ENCODE peak calls at places on chromosomes 7 and 10, in ten cellular contexts. S is astrocyte; L is adrenal gland; J is heart right ventricle; E is A549; N is Peyer's patch; Y is mesenchymal stem cell; K is SJSA1; D is CD4-positive, alpha-beta T cell; W is fibroblast of lung. U is an unnamed sample.

GRCh38 chr7:28570113-28570969 is 158.0 kb downstream of the CREB5 start:
- DNase-seq in Y (no peak), D (no peak), J (no peak), E (no peak), K (no peak), L (no peak), W (no peak), S (no peak), N (peak; percentile 18), U (no peak)

GRCh38 chr10:31739759-31740158 is 188.9 kb downstream of the ARHGAP12 start:
- DNase-seq in Y (peak; percentile 68), S (peak; percentile 95), D (no peak), W (no peak), L (no peak), E (no peak), K (no peak), N (no peak), J (no peak), U (no peak)

GRCh38 chr10:93754761-93755160 is 3.0 kb upstream of the LGI1 start:
- DNase-seq in S (no peak), D (no peak), N (no peak), L (no peak), Y (no peak), J (no peak), E (no peak), K (no peak), W (no peak), U (no peak)

GRCh38 chr7:5315761-5316160 is 33.0 kb downstream of the SLC29A4 start:
- DNase-seq in J (no peak), N (no peak), K (no peak), D (no peak), W (no peak), E (no peak), S (no peak), L (no peak), Y (no peak), U (no peak)

GRCh38 chr7:66832531-66833351 is 88.3 kb upstream of the TMEM248 start:
- DNase-seq in L (no peak), D (no peak), S (no peak), Y (no peak), N (no peak), W (no peak), K (no peak), J (no peak), E (no peak), U (no peak)

GRCh38 chr10:132368881-132369635 is 27.9 kb upstream of the PWWP2B start:
- DNase-seq in N (no peak), Y (no peak), K (no peak), E (no peak), L (no peak), S (peak; percentile 38), W (no peak), J (no peak), D (no peak), U (no peak)

GRCh38 chr10:29104661-29105369 is 184.1 kb upstream of the LYZL1 start:
- DNase-seq in J (no peak), Y (no peak), W (no peak), D (no peak), S (no peak), L (no peak), E (peak; percentile 25), N (no peak), K (no peak), U (no peak)

GRCh38 chr7:128094686-128095085 is 63.4 kb upstream of the LRRC4 start:
- DNase-seq in D (no peak), Y (no peak), E (no peak), L (no peak), W (no peak), J (no peak), N (no peak), S (no peak), K (no peak), U (no peak)

GRCh38 chr10:24958701-24959392 is 6.4 kb upstream of the PRTFDC1 start:
- DNase-seq in D (no peak), N (no peak), Y (peak; percentile 76), E (no peak), W (peak; percentile 97), L (no peak), S (peak; percentile 90), K (no peak), J (no peak), U (no peak)

GRCh38 chr10:688621-689426 is 644 bp downstream of the DIP2C start:
- DNase-seq in L (peak; percentile 57), N (no peak), S (no peak), J (peak; percentile 53), K (no peak), Y (peak; percentile 67), E (peak; percentile 35), W (peak; percentile 59), D (no peak), U (no peak)

GRCh38 chr10:16521311-16522016 is at the start of gene C1QL3:
- DNase-seq in K (no peak), Y (peak; percentile 30), D (no peak), W (peak; percentile 42), J (no peak), L (peak; percentile 33), N (no peak), E (no peak), S (peak; percentile 10), U (no peak)

GRCh38 chr10:97356318-97356914 is 21.9 kb upstream of the FRAT2 start:
- DNase-seq in W (no peak), K (no peak), D (no peak), N (no peak), E (no peak), Y (no peak), J (no peak), S (no peak), L (no peak), U (no peak)

GRCh38 chr7:128266891-128267839 is 26.1 kb downstream of the LEP start:
- DNase-seq in D (no peak), Y (peak; percentile 57), S (peak; percentile 47), L (peak; percentile 48), J (peak; percentile 52), K (no peak), E (no peak), W (peak; percentile 61), N (no peak), U (no peak)

GRCh38 chr10:13949844-13950542 is 363.2 kb downstream of the PRPF18 start:
- DNase-seq in D (no peak), K (no peak), E (no peak), W (peak; percentile 69), Y (peak; percentile 68), N (no peak), L (no peak), S (peak; percentile 97), J (no peak), U (peak; percentile 33)

GRCh38 chr10:83458611-83459010 is 680.7 kb upstream of the GHITM start:
- DNase-seq in D (no peak), W (no peak), E (no peak), L (no peak), S (no peak), N (no peak), J (no peak), K (no peak), Y (no peak), U (no peak)
- H3K27ac ChIP-seq in D (no peak overlapping the region), W (no peak overlapping the region), E (no peak overlapping the region), L (no peak overlapping the region), S (no peak overlapping the region), N (no peak overlapping the region), J (no peak overlapping the region), K (no peak overlapping the region), Y (no peak overlapping the region), U (no peak overlapping the region)

GRCh38 chr10:130499541-130499940 is 363.4 kb downstream of the GLRX3 start:
- DNase-seq in W (no peak), J (no peak), E (no peak), S (no peak), D (no peak), Y (no peak), L (no peak), N (no peak), K (no peak), U (no peak)
- H3K9me3 ChIP-seq in W (no peaks in the 10 kb centered on the region), J (peaks cover 2% of the 10 kb centered on the region), E (no peaks in the 10 kb centered on the region), S (peaks cover 27% of the 10 kb centered on the region), D (no peaks in the 10 kb centered on the region), Y (peaks cover 30% of the 10 kb centered on the region), L (no peaks in the 10 kb centered on the region), N (no peaks in the 10 kb centered on the region), K (peaks cover 7% of the 10 kb centered on the region), U (peaks cover 69% of the 10 kb centered on the region)

GRCh38 chr7:158004123-158004490 is 583.5 kb downstream of the PTPRN2 start:
- DNase-seq in W (no peak), L (no peak), S (no peak), N (no peak), D (no peak), K (no peak), Y (no peak), E (no peak), J (no peak), U (no peak)

GRCh38 chr7:158001621-158002320 is 585.9 kb downstream of the PTPRN2 start:
- DNase-seq in S (no peak), L (no peak), D (no peak), N (no peak), W (no peak), K (no peak), J (no peak), Y (no peak), E (no peak), U (no peak)

GRCh38 chr7:158002486-158003080 is 585.0 kb downstream of the PTPRN2 start:
- DNase-seq in D (no peak), W (no peak), K (no peak), N (no peak), L (no peak), Y (no peak), S (no peak), E (no peak), J (no peak), U (no peak)

GRCh38 chr7:158005531-158005930 is 582.1 kb downstream of the PTPRN2 start:
- DNase-seq in K (no peak), Y (no peak), E (no peak), D (no peak), N (no peak), W (no peak), L (no peak), S (no peak), J (no peak), U (no peak)

GRCh38 chr7:158003441-158004122 is 584.0 kb downstream of the PTPRN2 start:
- DNase-seq in K (no peak), L (no peak), N (no peak), J (no peak), E (no peak), D (no peak), S (no peak), Y (no peak), W (no peak), U (no peak)
- H3K27ac ChIP-seq in K (no peak overlapping the region), L (no peak overlapping the region), N (no peak overlapping the region), J (peak overlapping the region; percentile 30), E (no peak overlapping the region), D (no peak overlapping the region), S (no peak overlapping the region), Y (no peak overlapping the region), W (no peak overlapping the region), U (no peak overlapping the region)

GRCh38 chr7:57774300-57774699 is 324.3 kb downstream of the ZNF716 start:
- DNase-seq in L (no peak), Y (no peak), N (no peak), S (no peak), E (no peak), J (no peak), D (no peak), K (no peak), W (no peak), U (no peak)

GRCh38 chr7:57772126-57772924 is 322.3 kb downstream of the ZNF716 start:
- DNase-seq in D (no peak), E (no peak), S (no peak), K (no peak), J (no peak), N (no peak), L (no peak), W (no peak), Y (no peak), U (no peak)

GRCh38 chr7:57769958-57770357 is 320.0 kb downstream of the ZNF716 start:
- DNase-seq in K (no peak), W (no peak), J (no peak), L (no peak), Y (no peak), E (no peak), D (no peak), S (no peak), N (no peak), U (no peak)

GRCh38 chr7:57769131-57769530 is 319.2 kb downstream of the ZNF716 start:
- DNase-seq in Y (no peak), J (no peak), N (no peak), W (no peak), D (no peak), S (no peak), E (no peak), L (no peak), K (no peak), U (no peak)
- H3K9me3 ChIP-seq in Y (peaks cover 13% of the 10 kb centered on the region), J (no peaks in the 10 kb centered on the region), N (no peaks in the 10 kb centered on the region), W (no peaks in the 10 kb centered on the region), D (no peaks in the 10 kb centered on the region), S (no peaks in the 10 kb centered on the region), E (no peaks in the 10 kb centered on the region), L (no peaks in the 10 kb centered on the region), K (no peaks in the 10 kb centered on the region), U (peaks cover 53% of the 10 kb centered on the region)